ENCODE peak calls at places on chromosomes 5 and 9, in four cellular contexts. One of them, this sample, is unnamed.

GRCh38 chr9:89872426-89872912 is 267.7 kb downstream of the GADD45G start:
- DNase-seq in GM23248: no peak
- DNase-seq in left colon: no peak
- DNase-seq in RWPE1: no peak
- DNase-seq in this sample: peak

GRCh38 chr5:176416123-176416924 is at the start of gene CLTB:
- DNase-seq in left colon: peak
- DNase-seq in GM23248: peak
- DNase-seq in RWPE1: peak
- DNase-seq in this sample: peak

GRCh38 chr5:72172832-72173231 is 65.6 kb downstream of the MAP1B start:
- DNase-seq in RWPE1: no peak
- DNase-seq in left colon: no peak
- DNase-seq in GM23248: no peak
- DNase-seq in this sample: no peak

GRCh38 chr9:107472581-107473335 is 16.8 kb downstream of the KLF4 start:
- DNase-seq in GM23248: no peak
- DNase-seq in RWPE1: no peak
- DNase-seq in left colon: no peak
- DNase-seq in this sample: no peak

GRCh38 chr5:132070460-132071337 is 2.9 kb upstream of the CSF2 start:
- DNase-seq in left colon: no peak
- DNase-seq in GM23248: peak
- DNase-seq in RWPE1: no peak
- DNase-seq in this sample: no peak

GRCh38 chr5:116303810-116304209 is 219.0 kb downstream of the COMMD10 start:
- DNase-seq in GM23248: no peak
- DNase-seq in RWPE1: no peak
- DNase-seq in left colon: no peak
- DNase-seq in this sample: no peak

GRCh38 chr5:151520294-151520693 is 70.8 kb downstream of the FAT2 start:
- DNase-seq in RWPE1: no peak
- DNase-seq in left colon: no peak
- DNase-seq in GM23248: no peak
- DNase-seq in this sample: no peak

GRCh38 chr5:120139039-120139438 is 325.1 kb upstream of the PRR16 start:
- DNase-seq in GM23248: peak
- DNase-seq in RWPE1: peak
- DNase-seq in left colon: no peak
- DNase-seq in this sample: no peak

GRCh38 chr5:56681346-56681745 is 134.0 kb upstream of the MAP3K1 start:
- DNase-seq in left colon: no peak
- DNase-seq in RWPE1: no peak
- DNase-seq in GM23248: peak
- DNase-seq in this sample: no peak

This sample was measured in right cardiac atrium.